ENCODE peak calls at places on chromosomes 16 and 17, in ten cellular contexts. One of them, this sample, is unnamed.

GRCh38 chr17:76446449-76447231 is 6.3 kb downstream of the UBE2O start:
- DNase-seq in mesendoderm: peak
- DNase-seq in ecto neural progenitor cell: no peak
- DNase-seq in activated naive CD8-positive, alpha-beta T cell treated with anti-CD3 and anti-CD28 coated beads, Interleukin-2, amount 50 U/mL, for 16 hours: no peak
- DNase-seq in activated T-cell treated with anti-CD3 and anti-CD28 coated beads for 24 hours: no peak
- DNase-seq in naive thymus-derived CD4-positive, alpha-beta T cell: no peak
- DNase-seq in KBM-7: no peak
- DNase-seq in hepatic stellate cell: peak
- DNase-seq in activated naive CD4-positive, alpha-beta T cell: no peak
- DNase-seq in left cardiac atrium: no peak
- DNase-seq in this sample: no peak

GRCh38 chr17:10032142-10032541 is 127.1 kb upstream of the RCVRN start:
- DNase-seq in mesendoderm: no peak
- DNase-seq in ecto neural progenitor cell: no peak
- DNase-seq in activated naive CD8-positive, alpha-beta T cell treated with anti-CD3 and anti-CD28 coated beads, Interleukin-2, amount 50 U/mL, for 16 hours: no peak
- DNase-seq in activated T-cell treated with anti-CD3 and anti-CD28 coated beads for 24 hours: no peak
- DNase-seq in naive thymus-derived CD4-positive, alpha-beta T cell: no peak
- DNase-seq in KBM-7: no peak
- DNase-seq in hepatic stellate cell: no peak
- DNase-seq in activated naive CD4-positive, alpha-beta T cell: no peak
- DNase-seq in left cardiac atrium: no peak
- DNase-seq in this sample: no peak

GRCh38 chr16:85898521-85899442 is at the start of gene IRF8:
- DNase-seq in mesendoderm: peak
- DNase-seq in ecto neural progenitor cell: peak
- DNase-seq in activated naive CD8-positive, alpha-beta T cell treated with anti-CD3 and anti-CD28 coated beads, Interleukin-2, amount 50 U/mL, for 16 hours: peak
- DNase-seq in activated T-cell treated with anti-CD3 and anti-CD28 coated beads for 24 hours: peak
- DNase-seq in naive thymus-derived CD4-positive, alpha-beta T cell: peak
- DNase-seq in KBM-7: no peak
- DNase-seq in hepatic stellate cell: peak
- DNase-seq in activated naive CD4-positive, alpha-beta T cell: peak
- DNase-seq in left cardiac atrium: peak
- DNase-seq in this sample: no peak

GRCh38 chr17:2704031-2704889 is 7.3 kb downstream of the CLUH start:
- DNase-seq in mesendoderm: no peak
- DNase-seq in ecto neural progenitor cell: no peak
- DNase-seq in activated naive CD8-positive, alpha-beta T cell treated with anti-CD3 and anti-CD28 coated beads, Interleukin-2, amount 50 U/mL, for 16 hours: no peak
- DNase-seq in activated T-cell treated with anti-CD3 and anti-CD28 coated beads for 24 hours: no peak
- DNase-seq in naive thymus-derived CD4-positive, alpha-beta T cell: no peak
- DNase-seq in KBM-7: no peak
- DNase-seq in hepatic stellate cell: no peak
- DNase-seq in activated naive CD4-positive, alpha-beta T cell: no peak
- DNase-seq in left cardiac atrium: no peak
- DNase-seq in this sample: no peak

GRCh38 chr16:17461951-17462729 is 8.6 kb downstream of the XYLT1 start:
- DNase-seq in mesendoderm: peak
- DNase-seq in ecto neural progenitor cell: no peak
- DNase-seq in activated naive CD8-positive, alpha-beta T cell treated with anti-CD3 and anti-CD28 coated beads, Interleukin-2, amount 50 U/mL, for 16 hours: no peak
- DNase-seq in activated T-cell treated with anti-CD3 and anti-CD28 coated beads for 24 hours: no peak
- DNase-seq in naive thymus-derived CD4-positive, alpha-beta T cell: no peak
- DNase-seq in KBM-7: peak
- DNase-seq in hepatic stellate cell: no peak
- DNase-seq in activated naive CD4-positive, alpha-beta T cell: no peak
- DNase-seq in left cardiac atrium: no peak
- DNase-seq in this sample: no peak

GRCh38 chr16:50305441-50306061 is 39.2 kb downstream of the ADCY7 start:
- DNase-seq in mesendoderm: no peak
- DNase-seq in ecto neural progenitor cell: peak
- DNase-seq in activated naive CD8-positive, alpha-beta T cell treated with anti-CD3 and anti-CD28 coated beads, Interleukin-2, amount 50 U/mL, for 16 hours: no peak
- DNase-seq in activated T-cell treated with anti-CD3 and anti-CD28 coated beads for 24 hours: no peak
- DNase-seq in naive thymus-derived CD4-positive, alpha-beta T cell: no peak
- DNase-seq in KBM-7: no peak
- DNase-seq in hepatic stellate cell: no peak
- DNase-seq in activated naive CD4-positive, alpha-beta T cell: no peak
- DNase-seq in left cardiac atrium: no peak
- DNase-seq in this sample: no peak

GRCh38 chr16:3022208-3022696 is 1.5 kb downstream of the HCFC1R1 start:
- DNase-seq in mesendoderm: peak
- DNase-seq in ecto neural progenitor cell: peak
- DNase-seq in activated naive CD8-positive, alpha-beta T cell treated with anti-CD3 and anti-CD28 coated beads, Interleukin-2, amount 50 U/mL, for 16 hours: peak
- DNase-seq in activated T-cell treated with anti-CD3 and anti-CD28 coated beads for 24 hours: peak
- DNase-seq in naive thymus-derived CD4-positive, alpha-beta T cell: no peak
- DNase-seq in KBM-7: peak
- DNase-seq in hepatic stellate cell: peak
- DNase-seq in activated naive CD4-positive, alpha-beta T cell: peak
- DNase-seq in left cardiac atrium: peak
- DNase-seq in this sample: no peak

GRCh38 chr16:71610447-71610846 is 15.5 kb upstream of the MARVELD3 start:
- DNase-seq in mesendoderm: peak
- DNase-seq in ecto neural progenitor cell: no peak
- DNase-seq in activated naive CD8-positive, alpha-beta T cell treated with anti-CD3 and anti-CD28 coated beads, Interleukin-2, amount 50 U/mL, for 16 hours: no peak
- DNase-seq in activated T-cell treated with anti-CD3 and anti-CD28 coated beads for 24 hours: no peak
- DNase-seq in naive thymus-derived CD4-positive, alpha-beta T cell: no peak
- DNase-seq in KBM-7: no peak
- DNase-seq in hepatic stellate cell: no peak
- DNase-seq in activated naive CD4-positive, alpha-beta T cell: no peak
- DNase-seq in left cardiac atrium: no peak
- DNase-seq in this sample: no peak

GRCh38 chr16:1258906-1259759 is 3.3 kb downstream of the TPSD1 start:
- DNase-seq in mesendoderm: no peak
- DNase-seq in ecto neural progenitor cell: no peak
- DNase-seq in activated naive CD8-positive, alpha-beta T cell treated with anti-CD3 and anti-CD28 coated beads, Interleukin-2, amount 50 U/mL, for 16 hours: no peak
- DNase-seq in activated T-cell treated with anti-CD3 and anti-CD28 coated beads for 24 hours: no peak
- DNase-seq in naive thymus-derived CD4-positive, alpha-beta T cell: no peak
- DNase-seq in KBM-7: peak
- DNase-seq in hepatic stellate cell: no peak
- DNase-seq in activated naive CD4-positive, alpha-beta T cell: no peak
- DNase-seq in left cardiac atrium: no peak
- DNase-seq in this sample: no peak

GRCh38 chr17:17810374-17811248 is 26.2 kb downstream of the SREBF1 start:
- DNase-seq in mesendoderm: peak
- DNase-seq in ecto neural progenitor cell: peak
- DNase-seq in activated naive CD8-positive, alpha-beta T cell treated with anti-CD3 and anti-CD28 coated beads, Interleukin-2, amount 50 U/mL, for 16 hours: no peak
- DNase-seq in activated T-cell treated with anti-CD3 and anti-CD28 coated beads for 24 hours: no peak
- DNase-seq in naive thymus-derived CD4-positive, alpha-beta T cell: no peak
- DNase-seq in KBM-7: no peak
- DNase-seq in hepatic stellate cell: no peak
- DNase-seq in activated naive CD4-positive, alpha-beta T cell: no peak
- DNase-seq in left cardiac atrium: peak
- DNase-seq in this sample: no peak

GRCh38 chr17:58283674-58284612 is 3.2 kb upstream of the MPO start:
- DNase-seq in mesendoderm: no peak
- DNase-seq in ecto neural progenitor cell: no peak
- DNase-seq in activated naive CD8-positive, alpha-beta T cell treated with anti-CD3 and anti-CD28 coated beads, Interleukin-2, amount 50 U/mL, for 16 hours: no peak
- DNase-seq in activated T-cell treated with anti-CD3 and anti-CD28 coated beads for 24 hours: no peak
- DNase-seq in naive thymus-derived CD4-positive, alpha-beta T cell: no peak
- DNase-seq in KBM-7: no peak
- DNase-seq in hepatic stellate cell: no peak
- DNase-seq in activated naive CD4-positive, alpha-beta T cell: no peak
- DNase-seq in left cardiac atrium: no peak
- DNase-seq in this sample: no peak

GRCh38 chr16:31409433-31409832 is 16.3 kb downstream of the ITGAD start:
- DNase-seq in mesendoderm: no peak
- DNase-seq in ecto neural progenitor cell: no peak
- DNase-seq in activated naive CD8-positive, alpha-beta T cell treated with anti-CD3 and anti-CD28 coated beads, Interleukin-2, amount 50 U/mL, for 16 hours: no peak
- DNase-seq in activated T-cell treated with anti-CD3 and anti-CD28 coated beads for 24 hours: no peak
- DNase-seq in naive thymus-derived CD4-positive, alpha-beta T cell: no peak
- DNase-seq in KBM-7: no peak
- DNase-seq in hepatic stellate cell: peak
- DNase-seq in activated naive CD4-positive, alpha-beta T cell: no peak
- DNase-seq in left cardiac atrium: no peak
- DNase-seq in this sample: no peak

GRCh38 chr16:75801307-75801706 is 75.0 kb upstream of the CPHXL start:
- DNase-seq in mesendoderm: no peak
- DNase-seq in ecto neural progenitor cell: no peak
- DNase-seq in activated naive CD8-positive, alpha-beta T cell treated with anti-CD3 and anti-CD28 coated beads, Interleukin-2, amount 50 U/mL, for 16 hours: no peak
- DNase-seq in activated T-cell treated with anti-CD3 and anti-CD28 coated beads for 24 hours: no peak
- DNase-seq in naive thymus-derived CD4-positive, alpha-beta T cell: no peak
- DNase-seq in KBM-7: peak
- DNase-seq in hepatic stellate cell: no peak
- DNase-seq in activated naive CD4-positive, alpha-beta T cell: no peak
- DNase-seq in left cardiac atrium: no peak
- DNase-seq in this sample: no peak

GRCh38 chr16:80441935-80442334 is 98.9 kb upstream of the DYNLRB2 start:
- DNase-seq in mesendoderm: no peak
- DNase-seq in ecto neural progenitor cell: no peak
- DNase-seq in activated naive CD8-positive, alpha-beta T cell treated with anti-CD3 and anti-CD28 coated beads, Interleukin-2, amount 50 U/mL, for 16 hours: no peak
- DNase-seq in activated T-cell treated with anti-CD3 and anti-CD28 coated beads for 24 hours: no peak
- DNase-seq in naive thymus-derived CD4-positive, alpha-beta T cell: no peak
- DNase-seq in KBM-7: no peak
- DNase-seq in hepatic stellate cell: no peak
- DNase-seq in activated naive CD4-positive, alpha-beta T cell: no peak
- DNase-seq in left cardiac atrium: no peak
- DNase-seq in this sample: no peak

GRCh38 chr17:10243905-10244844 is 45.8 kb upstream of the GAS7 start:
- DNase-seq in mesendoderm: no peak
- DNase-seq in ecto neural progenitor cell: no peak
- DNase-seq in activated naive CD8-positive, alpha-beta T cell treated with anti-CD3 and anti-CD28 coated beads, Interleukin-2, amount 50 U/mL, for 16 hours: no peak
- DNase-seq in activated T-cell treated with anti-CD3 and anti-CD28 coated beads for 24 hours: no peak
- DNase-seq in naive thymus-derived CD4-positive, alpha-beta T cell: no peak
- DNase-seq in KBM-7: no peak
- DNase-seq in hepatic stellate cell: no peak
- DNase-seq in activated naive CD4-positive, alpha-beta T cell: no peak
- DNase-seq in left cardiac atrium: no peak
- DNase-seq in this sample: no peak

GRCh38 chr16:67279296-67280089 is at the start of gene PLEKHG4:
- DNase-seq in mesendoderm: peak
- DNase-seq in ecto neural progenitor cell: peak
- DNase-seq in activated naive CD8-positive, alpha-beta T cell treated with anti-CD3 and anti-CD28 coated beads, Interleukin-2, amount 50 U/mL, for 16 hours: peak
- DNase-seq in activated T-cell treated with anti-CD3 and anti-CD28 coated beads for 24 hours: peak
- DNase-seq in naive thymus-derived CD4-positive, alpha-beta T cell: peak
- DNase-seq in KBM-7: peak
- DNase-seq in hepatic stellate cell: peak
- DNase-seq in activated naive CD4-positive, alpha-beta T cell: peak
- DNase-seq in left cardiac atrium: peak
- DNase-seq in this sample: peak

GRCh38 chr17:36468903-36469635 is 17.4 kb upstream of the ZNHIT3 start:
- DNase-seq in mesendoderm: no peak
- DNase-seq in ecto neural progenitor cell: peak
- DNase-seq in activated naive CD8-positive, alpha-beta T cell treated with anti-CD3 and anti-CD28 coated beads, Interleukin-2, amount 50 U/mL, for 16 hours: no peak
- DNase-seq in activated T-cell treated with anti-CD3 and anti-CD28 coated beads for 24 hours: no peak
- DNase-seq in naive thymus-derived CD4-positive, alpha-beta T cell: no peak
- DNase-seq in KBM-7: no peak
- DNase-seq in hepatic stellate cell: no peak
- DNase-seq in activated naive CD4-positive, alpha-beta T cell: no peak
- DNase-seq in left cardiac atrium: no peak
- DNase-seq in this sample: no peak

GRCh38 chr16:65102326-65102725 is 19.5 kb downstream of the CDH11 start:
- DNase-seq in mesendoderm: no peak
- DNase-seq in ecto neural progenitor cell: no peak
- DNase-seq in activated naive CD8-positive, alpha-beta T cell treated with anti-CD3 and anti-CD28 coated beads, Interleukin-2, amount 50 U/mL, for 16 hours: no peak
- DNase-seq in activated T-cell treated with anti-CD3 and anti-CD28 coated beads for 24 hours: no peak
- DNase-seq in naive thymus-derived CD4-positive, alpha-beta T cell: no peak
- DNase-seq in KBM-7: no peak
- DNase-seq in hepatic stellate cell: no peak
- DNase-seq in activated naive CD4-positive, alpha-beta T cell: no peak
- DNase-seq in left cardiac atrium: no peak
- DNase-seq in this sample: no peak

GRCh38 chr17:51238253-51238887 is 21.5 kb downstream of the MBTD1 start:
- DNase-seq in mesendoderm: no peak
- DNase-seq in ecto neural progenitor cell: no peak
- DNase-seq in activated naive CD8-positive, alpha-beta T cell treated with anti-CD3 and anti-CD28 coated beads, Interleukin-2, amount 50 U/mL, for 16 hours: no peak
- DNase-seq in activated T-cell treated with anti-CD3 and anti-CD28 coated beads for 24 hours: no peak
- DNase-seq in naive thymus-derived CD4-positive, alpha-beta T cell: no peak
- DNase-seq in KBM-7: peak
- DNase-seq in hepatic stellate cell: no peak
- DNase-seq in activated naive CD4-positive, alpha-beta T cell: no peak
- DNase-seq in left cardiac atrium: no peak
- DNase-seq in this sample: no peak

GRCh38 chr16:8622315-8622656 is 788 bp downstream of the METTL22 start:
- DNase-seq in mesendoderm: no peak
- DNase-seq in ecto neural progenitor cell: no peak
- DNase-seq in activated naive CD8-positive, alpha-beta T cell treated with anti-CD3 and anti-CD28 coated beads, Interleukin-2, amount 50 U/mL, for 16 hours: no peak
- DNase-seq in activated T-cell treated with anti-CD3 and anti-CD28 coated beads for 24 hours: no peak
- DNase-seq in naive thymus-derived CD4-positive, alpha-beta T cell: no peak
- DNase-seq in KBM-7: no peak
- DNase-seq in hepatic stellate cell: no peak
- DNase-seq in activated naive CD4-positive, alpha-beta T cell: no peak
- DNase-seq in left cardiac atrium: no peak
- DNase-seq in this sample: no peak

GRCh38 chr16:88533381-88533831 is 36.8 kb upstream of the ZC3H18 start:
- DNase-seq in mesendoderm: peak
- DNase-seq in ecto neural progenitor cell: no peak
- DNase-seq in activated naive CD8-positive, alpha-beta T cell treated with anti-CD3 and anti-CD28 coated beads, Interleukin-2, amount 50 U/mL, for 16 hours: no peak
- DNase-seq in activated T-cell treated with anti-CD3 and anti-CD28 coated beads for 24 hours: no peak
- DNase-seq in naive thymus-derived CD4-positive, alpha-beta T cell: no peak
- DNase-seq in KBM-7: no peak
- DNase-seq in hepatic stellate cell: no peak
- DNase-seq in activated naive CD4-positive, alpha-beta T cell: no peak
- DNase-seq in left cardiac atrium: no peak
- DNase-seq in this sample: no peak

GRCh38 chr17:44308320-44308818 is at the start of gene RUNDC3A:
- DNase-seq in mesendoderm: peak
- DNase-seq in ecto neural progenitor cell: peak
- DNase-seq in activated naive CD8-positive, alpha-beta T cell treated with anti-CD3 and anti-CD28 coated beads, Interleukin-2, amount 50 U/mL, for 16 hours: peak
- DNase-seq in activated T-cell treated with anti-CD3 and anti-CD28 coated beads for 24 hours: peak
- DNase-seq in naive thymus-derived CD4-positive, alpha-beta T cell: peak
- DNase-seq in KBM-7: peak
- DNase-seq in hepatic stellate cell: peak
- DNase-seq in activated naive CD4-positive, alpha-beta T cell: peak
- DNase-seq in left cardiac atrium: peak
- DNase-seq in this sample: peak

GRCh38 chr17:83180264-83180995 is 101.0 kb downstream of the METRNL start:
- DNase-seq in mesendoderm: no peak
- DNase-seq in ecto neural progenitor cell: peak
- DNase-seq in activated naive CD8-positive, alpha-beta T cell treated with anti-CD3 and anti-CD28 coated beads, Interleukin-2, amount 50 U/mL, for 16 hours: no peak
- DNase-seq in activated T-cell treated with anti-CD3 and anti-CD28 coated beads for 24 hours: no peak
- DNase-seq in naive thymus-derived CD4-positive, alpha-beta T cell: no peak
- DNase-seq in KBM-7: no peak
- DNase-seq in hepatic stellate cell: no peak
- DNase-seq in activated naive CD4-positive, alpha-beta T cell: no peak
- DNase-seq in left cardiac atrium: no peak
- DNase-seq in this sample: no peak

GRCh38 chr17:75689441-75689873 is 22.3 kb downstream of the SAP30BP start:
- DNase-seq in mesendoderm: peak
- DNase-seq in ecto neural progenitor cell: no peak
- DNase-seq in activated naive CD8-positive, alpha-beta T cell treated with anti-CD3 and anti-CD28 coated beads, Interleukin-2, amount 50 U/mL, for 16 hours: no peak
- DNase-seq in activated T-cell treated with anti-CD3 and anti-CD28 coated beads for 24 hours: peak
- DNase-seq in naive thymus-derived CD4-positive, alpha-beta T cell: peak
- DNase-seq in KBM-7: no peak
- DNase-seq in hepatic stellate cell: no peak
- DNase-seq in activated naive CD4-positive, alpha-beta T cell: peak
- DNase-seq in left cardiac atrium: no peak
- DNase-seq in this sample: no peak

GRCh38 chr16:77396461-77396860 is 38.4 kb downstream of the ADAMTS18 start:
- DNase-seq in mesendoderm: no peak
- DNase-seq in ecto neural progenitor cell: no peak
- DNase-seq in activated naive CD8-positive, alpha-beta T cell treated with anti-CD3 and anti-CD28 coated beads, Interleukin-2, amount 50 U/mL, for 16 hours: no peak
- DNase-seq in activated T-cell treated with anti-CD3 and anti-CD28 coated beads for 24 hours: no peak
- DNase-seq in naive thymus-derived CD4-positive, alpha-beta T cell: no peak
- DNase-seq in KBM-7: no peak
- DNase-seq in hepatic stellate cell: no peak
- DNase-seq in activated naive CD4-positive, alpha-beta T cell: no peak
- DNase-seq in left cardiac atrium: no peak
- DNase-seq in this sample: no peak

This sample was measured in NCI-H1048.